ENCODE peak calls at places on chromosomes 4 and X, in nine cellular contexts. O, E, D, Y, M, C, T, U and W are unnamed samples.

GRCh38 chrX:143429831-143430230 is 87.4 kb downstream of the SPANXN3 start:
- DNase-seq in O (no peak), E (no peak), D (no peak), Y (no peak), M (no peak), C (no peak), T (no peak), U (no peak), W (no peak)

GRCh38 chr4:87230806-87231205 is 10.4 kb upstream of the KLHL8 start:
- DNase-seq in O (no peak), E (no peak), D (no peak), Y (no peak), M (no peak), C (no peak), T (no peak), U (no peak), W (no peak)

GRCh38 chr4:187424636-187425035 is 570.9 kb upstream of the ZFP42 start:
- DNase-seq in O (no peak), E (no peak), D (no peak), Y (no peak), M (no peak), C (no peak), T (no peak), U (peak), W (no peak)

GRCh38 chr4:139889194-139889762 is 223.7 kb downstream of the MGST2 start:
- DNase-seq in O (no peak), E (no peak), D (no peak), Y (no peak), M (no peak), C (no peak), T (no peak), U (no peak), W (no peak)

GRCh38 chrX:41960142-41960541 is 36.8 kb upstream of the CASK start:
- DNase-seq in O (no peak), E (no peak), D (no peak), Y (no peak), M (no peak), C (no peak), T (no peak), U (no peak), W (no peak)

GRCh38 chrX:37686979-37687378 is 1.4 kb downstream of the XK start:
- DNase-seq in O (no peak), E (no peak), D (no peak), Y (no peak), M (no peak), C (no peak), T (no peak), U (no peak), W (no peak)

GRCh38 chr4:30068234-30068633 is 651.9 kb upstream of the PCDH7 start:
- DNase-seq in O (no peak), E (no peak), D (no peak), Y (no peak), M (no peak), C (no peak), T (peak), U (no peak), W (no peak)

GRCh38 chr4:4990329-4990728 is 28.9 kb downstream of the CYTL1 start:
- DNase-seq in O (no peak), E (no peak), D (no peak), Y (peak), M (no peak), C (peak), T (no peak), U (peak), W (no peak)

GRCh38 chrX:31268359-31268758 is 196.5 kb upstream of the FTHL17 start:
- DNase-seq in O (peak), E (peak), D (no peak), Y (peak), M (no peak), C (no peak), T (no peak), U (no peak), W (no peak)

GRCh38 chrX:120372667-120373370 is 10.9 kb downstream of the ATP1B4 start:
- DNase-seq in O (no peak), E (no peak), D (no peak), Y (no peak), M (no peak), C (no peak), T (no peak), U (no peak), W (no peak)

GRCh38 chr4:99677161-99677560 is 19.5 kb upstream of the C4orf54 start:
- DNase-seq in O (no peak), E (no peak), D (no peak), Y (no peak), M (no peak), C (no peak), T (no peak), U (no peak), W (no peak)

GRCh38 chr4:23889814-23890269 is at the start of gene PPARGC1A:
- DNase-seq in O (peak), E (peak), D (no peak), Y (peak), M (peak), C (peak), T (peak), U (no peak), W (peak)

GRCh38 chrX:3286196-3286920 is 60.1 kb downstream of the MXRA5 start:
- DNase-seq in O (peak), E (peak), D (no peak), Y (peak), M (no peak), C (no peak), T (no peak), U (peak), W (no peak)

GRCh38 chr4:6419452-6420028 is 52.9 kb downstream of the PPP2R2C start:
- DNase-seq in O (no peak), E (peak), D (no peak), Y (peak), M (no peak), C (peak), T (peak), U (peak), W (no peak)

GRCh38 chr4:109978704-109979103 is 66.0 kb downstream of the EGF start:
- DNase-seq in O (peak), E (no peak), D (no peak), Y (no peak), M (no peak), C (no peak), T (no peak), U (no peak), W (no peak)

GRCh38 chr4:109979932-109980717 is 67.4 kb downstream of the EGF start:
- DNase-seq in O (peak), E (peak), D (no peak), Y (peak), M (no peak), C (no peak), T (no peak), U (peak), W (no peak)

GRCh38 chr4:109977854-109978501 is 65.3 kb downstream of the EGF start:
- DNase-seq in O (peak), E (peak), D (no peak), Y (peak), M (peak), C (no peak), T (no peak), U (peak), W (no peak)

GRCh38 chr4:109982521-109982920 is 69.8 kb downstream of the EGF start:
- DNase-seq in O (no peak), E (no peak), D (no peak), Y (no peak), M (no peak), C (no peak), T (no peak), U (no peak), W (no peak)

DNA sequence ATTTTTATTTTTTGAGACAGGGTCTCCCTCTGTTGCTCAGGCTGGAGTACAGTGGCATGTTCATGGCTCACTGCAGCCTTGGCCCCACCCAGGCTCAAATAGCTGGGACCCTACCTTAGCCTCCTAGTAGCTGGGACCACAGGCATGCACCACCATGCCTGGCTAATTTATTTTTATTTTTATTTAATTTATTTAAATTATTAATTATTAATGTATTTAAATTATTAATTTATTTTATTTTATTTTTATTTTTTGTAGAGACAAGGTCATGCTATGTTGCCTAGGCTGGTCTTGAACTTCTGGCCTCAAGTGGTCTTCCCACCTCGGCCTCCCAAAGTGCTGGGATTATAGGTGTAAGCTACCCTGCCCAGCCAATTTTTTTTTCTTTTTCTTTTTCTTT is 69.3 kb downstream of the EGF start:
- DNase-seq in O (no peak), E (no peak), D (no peak), Y (no peak), M (no peak), C (no peak), T (no peak), U (no peak), W (no peak)
- TF ChIP-seq CTCF in O (no peak), E (no peak), D (no peak), Y (no peak), M (no peak), C (no peak), T (no peak), U (no peak), W (no peak)

DNA sequence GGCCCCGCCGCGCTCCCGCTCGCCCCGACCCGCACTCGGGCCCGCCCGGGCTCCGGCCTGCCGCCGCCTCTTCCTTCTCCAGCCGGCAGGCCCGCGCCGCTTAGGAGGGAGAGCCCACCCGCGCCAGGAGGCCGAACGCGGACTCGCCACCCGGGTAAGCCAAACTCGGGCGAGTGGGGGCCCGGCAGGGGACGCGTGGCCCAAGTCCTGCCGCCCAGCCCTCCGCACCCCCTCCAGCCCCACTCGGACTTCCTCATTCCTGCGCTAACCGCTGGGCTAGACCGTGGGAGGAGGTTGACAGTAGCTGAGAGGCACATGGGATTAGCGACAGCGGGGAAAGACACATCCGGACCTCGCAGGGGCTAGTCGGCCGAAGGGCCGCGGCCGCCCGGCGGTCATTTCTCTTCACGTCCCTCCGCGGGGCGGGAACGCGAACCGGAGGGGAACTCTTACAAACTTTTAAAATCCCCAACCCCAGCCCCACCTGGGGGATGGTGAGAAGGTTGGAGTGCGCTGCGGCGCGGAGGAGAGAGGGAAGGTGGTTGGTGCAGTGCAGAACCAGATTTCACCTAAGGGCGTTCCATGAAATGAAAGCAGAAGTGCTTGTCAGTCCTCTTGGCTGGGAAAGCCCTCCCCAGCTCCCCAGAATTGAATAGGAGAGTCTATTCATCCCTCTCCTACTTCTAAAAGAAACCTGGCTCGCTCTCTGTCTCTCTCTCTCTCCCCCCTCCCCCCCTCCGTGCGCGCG is 650 bp downstream of the NFKB1 start:
- DNase-seq in O (peak), E (peak), D (peak), Y (peak), M (peak), C (peak), T (peak), U (peak), W (peak)
- TF ChIP-seq CTCF in O (no peak), E (no peak), D (no peak), Y (no peak), M (no peak), C (no peak), T (no peak), U (no peak), W (no peak)

GRCh38 chr4:125741825-125742452 is 427.2 kb downstream of the FAT4 start:
- DNase-seq in O (peak), E (peak), D (no peak), Y (peak), M (peak), C (no peak), T (no peak), U (peak), W (no peak)
- TF ChIP-seq CTCF in O (peak), E (peak), D (peak), Y (peak), M (peak), C (peak), T (peak), U (peak), W (peak)

GRCh38 chr4:62243895-62244294 is 1043.8 kb downstream of the ADGRL3 start:
- DNase-seq in O (no peak), E (no peak), D (no peak), Y (no peak), M (no peak), C (no peak), T (no peak), U (no peak), W (no peak)
- TF ChIP-seq CTCF in O (no peak), E (no peak), D (no peak), Y (no peak), M (no peak), C (no peak), T (no peak), U (no peak), W (no peak)

GRCh38 chr4:1285151-1285789 is 4.4 kb upstream of the MAEA start:
- DNase-seq in O (no peak), E (no peak), D (no peak), Y (no peak), M (no peak), C (no peak), T (no peak), U (no peak), W (no peak)
- TF ChIP-seq CTCF in O (no peak), E (no peak), D (no peak), Y (no peak), M (no peak), C (no peak), T (no peak), U (no peak), W (no peak)

DNA sequence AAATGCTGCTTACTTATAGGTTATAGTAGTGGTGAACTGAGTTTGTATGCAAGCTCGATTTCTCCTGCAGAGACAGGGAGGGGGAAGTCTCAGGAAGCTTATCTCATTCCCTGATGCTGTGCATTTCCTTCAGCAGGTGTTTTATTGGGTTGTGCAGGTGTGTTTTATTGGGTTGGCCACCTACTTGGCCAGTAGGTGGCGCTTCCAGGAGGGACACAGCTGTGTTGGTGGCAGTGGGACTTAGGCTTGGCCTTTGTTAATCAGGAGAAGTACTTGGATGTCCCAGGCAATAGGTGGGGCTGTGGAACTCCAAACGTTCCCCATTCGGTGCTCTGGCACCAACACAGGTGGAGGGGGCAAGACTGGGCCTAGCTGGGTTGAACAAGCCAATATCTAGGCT is 196.0 kb upstream of the DCAF8L1 start:
- DNase-seq in O (no peak), E (no peak), D (no peak), Y (no peak), M (no peak), C (no peak), T (no peak), U (no peak), W (no peak)
- TF ChIP-seq CTCF in O (no peak), E (peak), D (no peak), Y (peak), M (peak), C (no peak), T (no peak), U (no peak), W (no peak)

GRCh38 chr4:70183940-70184246 is 11.6 kb upstream of the ODAM start:
- DNase-seq in O (no peak), E (no peak), D (no peak), Y (no peak), M (no peak), C (no peak), T (no peak), U (no peak), W (no peak)
- TF ChIP-seq CTCF in O (no peak), E (no peak), D (no peak), Y (no peak), M (no peak), C (no peak), T (peak), U (no peak), W (no peak)

GRCh38 chr4:182918791-182919302 is 1.7 kb upstream of the DCTD start:
- DNase-seq in O (no peak), E (no peak), D (no peak), Y (no peak), M (peak), C (no peak), T (no peak), U (no peak), W (no peak)

GRCh38 chr4:182918044-182918607 is 940 bp upstream of the DCTD start:
- DNase-seq in O (no peak), E (no peak), D (no peak), Y (no peak), M (no peak), C (no peak), T (no peak), U (no peak), W (no peak)

GRCh38 chr4:182914357-182914756 is 2.8 kb downstream of the DCTD start:
- DNase-seq in O (no peak), E (no peak), D (no peak), Y (no peak), M (no peak), C (no peak), T (no peak), U (peak), W (no peak)

GRCh38 chr4:182916483-182917181 is 554 bp downstream of the DCTD start:
- DNase-seq in O (peak), E (peak), D (no peak), Y (peak), M (peak), C (peak), T (peak), U (peak), W (peak)

GRCh38 chr4:182917182-182918043 is at the start of gene DCTD:
- DNase-seq in O (peak), E (peak), D (no peak), Y (peak), M (peak), C (peak), T (peak), U (peak), W (peak)
- TF ChIP-seq CTCF in O (peak), E (peak), D (no peak), Y (peak), M (peak), C (no peak), T (peak), U (peak), W (no peak)

GRCh38 chr4:15756361-15756861 is 21.7 kb upstream of the CD38 start:
- DNase-seq in O (peak), E (peak), D (no peak), Y (peak), M (peak), C (no peak), T (no peak), U (no peak), W (no peak)
- TF ChIP-seq CTCF in O (no peak), E (peak), D (no peak), Y (peak), M (peak), C (no peak), T (peak), U (peak), W (no peak)